ENCODE peak calls at places on chromosomes 3 and 15, in seven cellular contexts. One of them, this sample, is unnamed.

GRCh38 chr3:71109241-71109976 is 474.1 kb downstream of the FOXP1 start:
- DNase-seq in H1: no peak
- DNase-seq in GM12878: no peak
- DNase-seq in HepG2: no peak
- DNase-seq in SK-N-SH: no peak
- DNase-seq in K562: no peak
- DNase-seq in HCT116: no peak
- DNase-seq in this sample: no peak

GRCh38 chr3:159534496-159534895 is 454.1 kb upstream of the IL12A start:
- DNase-seq in K562: no peak
- DNase-seq in GM12878: no peak
- DNase-seq in H1: no peak
- DNase-seq in SK-N-SH: no peak
- DNase-seq in HepG2: no peak
- DNase-seq in HCT116: no peak
- DNase-seq in this sample: no peak

GRCh38 chr3:157335677-157336076 is 101.0 kb upstream of the PTX3 start:
- DNase-seq in HCT116: no peak
- DNase-seq in K562: no peak
- DNase-seq in HepG2: no peak
- DNase-seq in SK-N-SH: no peak
- DNase-seq in GM12878: no peak
- DNase-seq in H1: peak; percentile 51
- DNase-seq in this sample: no peak

GRCh38 chr15:69666441-69666882 is 213.8 kb downstream of the RPLP1 start:
- DNase-seq in H1: no peak
- DNase-seq in SK-N-SH: no peak
- DNase-seq in HepG2: no peak
- DNase-seq in HCT116: no peak
- DNase-seq in K562: no peak
- DNase-seq in GM12878: no peak
- DNase-seq in this sample: no peak

GRCh38 chr3:17407576-17407975 is 334.9 kb downstream of the TBC1D5 start:
- DNase-seq in K562: no peak
- DNase-seq in H1: no peak
- DNase-seq in HCT116: no peak
- DNase-seq in SK-N-SH: no peak
- DNase-seq in GM12878: no peak
- DNase-seq in HepG2: no peak
- DNase-seq in this sample: no peak

GRCh38 chr3:78839710-78840109 is 928.1 kb downstream of the ROBO1 start:
- DNase-seq in SK-N-SH: no peak
- DNase-seq in H1: no peak
- DNase-seq in GM12878: no peak
- DNase-seq in HepG2: peak; percentile 43
- DNase-seq in HCT116: no peak
- DNase-seq in K562: no peak
- DNase-seq in this sample: no peak

GRCh38 chr3:127848131-127849129 is 26.1 kb upstream of the MGLL start:
- DNase-seq in H1: no peak
- DNase-seq in HepG2: no peak
- DNase-seq in SK-N-SH: no peak
- DNase-seq in GM12878: no peak
- DNase-seq in K562: no peak
- DNase-seq in HCT116: no peak
- DNase-seq in this sample: no peak

GRCh38 chr15:92643849-92644815 is 11.4 kb downstream of the FAM174B start:
- DNase-seq in K562: no peak
- DNase-seq in H1: no peak
- DNase-seq in HepG2: no peak
- DNase-seq in GM12878: no peak
- DNase-seq in HCT116: no peak
- DNase-seq in SK-N-SH: no peak
- DNase-seq in this sample: peak; percentile 97

GRCh38 chr15:73330206-73331051 is 38.3 kb downstream of the HCN4 start:
- DNase-seq in HepG2: no peak
- DNase-seq in HCT116: no peak
- DNase-seq in K562: no peak
- DNase-seq in H1: no peak
- DNase-seq in SK-N-SH: no peak
- DNase-seq in GM12878: no peak
- DNase-seq in this sample: no peak

GRCh38 chr15:63973212-63974009 is 72.9 kb downstream of the DAPK2 start:
- DNase-seq in SK-N-SH: no peak
- DNase-seq in H1: no peak
- DNase-seq in HepG2: no peak
- DNase-seq in K562: no peak
- DNase-seq in GM12878: no peak
- DNase-seq in HCT116: no peak
- DNase-seq in this sample: no peak

GRCh38 chr3:15610083-15610482 is 8.5 kb downstream of the BTD start:
- DNase-seq in H1: no peak
- DNase-seq in HCT116: peak; percentile 21
- DNase-seq in HepG2: peak; percentile 63
- DNase-seq in SK-N-SH: no peak
- DNase-seq in GM12878: no peak
- DNase-seq in K562: no peak
- DNase-seq in this sample: no peak

GRCh38 chr3:142963266-142964149 is at the start of gene PAQR9:
- DNase-seq in K562: peak; percentile 80
- DNase-seq in HepG2: peak; percentile 47
- DNase-seq in SK-N-SH: peak; percentile 79
- DNase-seq in HCT116: no peak
- DNase-seq in H1: no peak
- DNase-seq in GM12878: no peak
- DNase-seq in this sample: no peak

GRCh38 chr3:186481526-186481925 is 62.7 kb downstream of the CRYGS start:
- DNase-seq in H1: no peak
- DNase-seq in HCT116: no peak
- DNase-seq in HepG2: no peak
- DNase-seq in K562: no peak
- DNase-seq in GM12878: no peak
- DNase-seq in SK-N-SH: no peak
- DNase-seq in this sample: no peak

GRCh38 chr15:40104865-40105516 is 3.7 kb downstream of the BMF start:
- DNase-seq in HCT116: peak; percentile 73
- DNase-seq in GM12878: no peak
- DNase-seq in K562: peak; percentile 82
- DNase-seq in HepG2: peak; percentile 56
- DNase-seq in H1: no peak
- DNase-seq in SK-N-SH: peak; percentile 85
- DNase-seq in this sample: peak; percentile 75

GRCh38 chr15:94671845-94672524 is 440.6 kb downstream of the MCTP2 start:
- DNase-seq in GM12878: no peak
- DNase-seq in SK-N-SH: no peak
- DNase-seq in HCT116: no peak
- DNase-seq in K562: no peak
- DNase-seq in HepG2: no peak
- DNase-seq in H1: peak; percentile 62
- DNase-seq in this sample: no peak

GRCh38 chr15:90037510-90037860 is 36.4 kb downstream of the ZNF710 start:
- DNase-seq in HepG2: peak; percentile 37
- DNase-seq in K562: no peak
- DNase-seq in H1: no peak
- DNase-seq in GM12878: no peak
- DNase-seq in HCT116: no peak
- DNase-seq in SK-N-SH: no peak
- DNase-seq in this sample: no peak

GRCh38 chr3:57706462-57706861 is 13.6 kb upstream of the DENND6A start:
- DNase-seq in HepG2: no peak
- DNase-seq in SK-N-SH: no peak
- DNase-seq in K562: no peak
- DNase-seq in H1: no peak
- DNase-seq in GM12878: no peak
- DNase-seq in HCT116: peak; percentile 21
- DNase-seq in this sample: no peak

GRCh38 chr3:46504780-46505179 is 7.0 kb downstream of the RTP3 start:
- DNase-seq in GM12878: peak; percentile 28
- DNase-seq in HCT116: no peak
- DNase-seq in HepG2: no peak
- DNase-seq in SK-N-SH: no peak
- DNase-seq in H1: no peak
- DNase-seq in K562: no peak
- DNase-seq in this sample: no peak

GRCh38 chr3:160676547-160677303 is at the start of gene ARL14:
- DNase-seq in H1: peak; percentile 21
- DNase-seq in K562: no peak
- DNase-seq in GM12878: no peak
- DNase-seq in HCT116: peak; percentile 89
- DNase-seq in HepG2: peak; percentile 12
- DNase-seq in SK-N-SH: no peak
- DNase-seq in this sample: no peak

GRCh38 chr15:59723686-59724336 is 34.7 kb upstream of the BNIP2 start:
- DNase-seq in SK-N-SH: no peak
- DNase-seq in H1: no peak
- DNase-seq in HCT116: no peak
- DNase-seq in GM12878: no peak
- DNase-seq in HepG2: no peak
- DNase-seq in K562: no peak
- DNase-seq in this sample: no peak

GRCh38 chr15:59722451-59722850 is 33.3 kb upstream of the BNIP2 start:
- DNase-seq in HepG2: no peak
- DNase-seq in GM12878: no peak
- DNase-seq in H1: no peak
- DNase-seq in HCT116: no peak
- DNase-seq in K562: no peak
- DNase-seq in SK-N-SH: no peak
- DNase-seq in this sample: no peak

GRCh38 chr15:59722032-59722431 is 32.9 kb upstream of the BNIP2 start:
- DNase-seq in SK-N-SH: no peak
- DNase-seq in HCT116: no peak
- DNase-seq in H1: no peak
- DNase-seq in GM12878: no peak
- DNase-seq in HepG2: no peak
- DNase-seq in K562: no peak
- DNase-seq in this sample: no peak

DNA sequence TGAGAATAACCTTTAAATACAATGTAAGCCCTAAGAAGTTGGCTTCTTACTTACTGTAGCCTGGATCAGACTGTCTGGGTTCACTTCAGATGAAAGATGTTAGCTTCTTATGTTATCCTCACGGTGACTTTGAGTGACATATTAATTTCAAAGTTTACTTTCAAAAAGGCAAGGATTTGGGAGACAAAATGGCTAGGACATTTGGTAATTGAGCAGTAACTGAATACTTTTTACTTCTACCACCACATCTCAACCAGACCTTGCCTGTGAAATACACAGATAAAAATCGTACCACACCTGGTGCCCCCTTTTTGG is 36.0 kb upstream of the BNIP2 start:
- DNase-seq in K562: no peak
- DNase-seq in SK-N-SH: no peak
- DNase-seq in HepG2: no peak
- DNase-seq in HCT116: no peak
- DNase-seq in GM12878: no peak
- DNase-seq in H1: no peak
- DNase-seq in this sample: no peak
- TF ChIP-seq JUND in K562: no peak
- TF ChIP-seq JUND in SK-N-SH: no peak
- TF ChIP-seq JUND in HepG2: no peak
- TF ChIP-seq JUND in HCT116: no peak
- TF ChIP-seq JUND in GM12878: no peak
- TF ChIP-seq JUND in H1: no peak
- TF ChIP-seq JUND in this sample: no peak

GRCh38 chr3:123348471-123349200 is 100.3 kb downstream of the ADCY5 start:
- DNase-seq in HCT116: no peak
- DNase-seq in SK-N-SH: no peak
- DNase-seq in H1: no peak
- DNase-seq in HepG2: no peak
- DNase-seq in K562: no peak
- DNase-seq in GM12878: no peak
- DNase-seq in this sample: no peak

GRCh38 chr3:123346726-123347125 is 102.2 kb downstream of the ADCY5 start:
- DNase-seq in SK-N-SH: no peak
- DNase-seq in HCT116: no peak
- DNase-seq in HepG2: no peak
- DNase-seq in K562: no peak
- DNase-seq in GM12878: no peak
- DNase-seq in H1: no peak
- DNase-seq in this sample: no peak

GRCh38 chr3:123347691-123348264 is 101.1 kb downstream of the ADCY5 start:
- DNase-seq in HepG2: no peak
- DNase-seq in GM12878: no peak
- DNase-seq in HCT116: no peak
- DNase-seq in H1: no peak
- DNase-seq in K562: no peak
- DNase-seq in SK-N-SH: no peak
- DNase-seq in this sample: no peak

GRCh38 chr3:123346041-123346440 is 102.8 kb downstream of the ADCY5 start:
- DNase-seq in H1: no peak
- DNase-seq in SK-N-SH: no peak
- DNase-seq in K562: no peak
- DNase-seq in HepG2: no peak
- DNase-seq in GM12878: no peak
- DNase-seq in HCT116: no peak
- DNase-seq in this sample: no peak

GRCh38 chr3:123347205-123347604 is 101.7 kb downstream of the ADCY5 start:
- DNase-seq in K562: no peak
- DNase-seq in GM12878: no peak
- DNase-seq in HepG2: no peak
- DNase-seq in H1: no peak
- DNase-seq in SK-N-SH: no peak
- DNase-seq in HCT116: no peak
- DNase-seq in this sample: no peak
- TF ChIP-seq JUND in K562: no peak
- TF ChIP-seq JUND in GM12878: no peak
- TF ChIP-seq JUND in HepG2: no peak
- TF ChIP-seq JUND in H1: no peak
- TF ChIP-seq JUND in SK-N-SH: no peak
- TF ChIP-seq JUND in HCT116: no peak
- TF ChIP-seq JUND in this sample: no peak

GRCh38 chr15:88231909-88232308 is 24.6 kb downstream of the NTRK3 start:
- DNase-seq in K562: no peak
- DNase-seq in SK-N-SH: no peak
- DNase-seq in HepG2: no peak
- DNase-seq in HCT116: no peak
- DNase-seq in H1: no peak
- DNase-seq in GM12878: no peak
- DNase-seq in this sample: no peak

GRCh38 chr15:88233921-88234320 is 22.6 kb downstream of the NTRK3 start:
- DNase-seq in HCT116: no peak
- DNase-seq in SK-N-SH: no peak
- DNase-seq in GM12878: no peak
- DNase-seq in HepG2: no peak
- DNase-seq in K562: no peak
- DNase-seq in H1: no peak
- DNase-seq in this sample: no peak

GRCh38 chr15:88234711-88235110 is 21.8 kb downstream of the NTRK3 start:
- DNase-seq in HepG2: no peak
- DNase-seq in SK-N-SH: no peak
- DNase-seq in K562: no peak
- DNase-seq in HCT116: no peak
- DNase-seq in H1: no peak
- DNase-seq in GM12878: no peak
- DNase-seq in this sample: no peak

GRCh38 chr15:88232771-88233170 is 23.8 kb downstream of the NTRK3 start:
- DNase-seq in HCT116: no peak
- DNase-seq in HepG2: no peak
- DNase-seq in H1: no peak
- DNase-seq in SK-N-SH: no peak
- DNase-seq in K562: no peak
- DNase-seq in GM12878: no peak
- DNase-seq in this sample: no peak
- TF ChIP-seq JUND in HCT116: no peak
- TF ChIP-seq JUND in HepG2: no peak
- TF ChIP-seq JUND in H1: no peak
- TF ChIP-seq JUND in SK-N-SH: no peak
- TF ChIP-seq JUND in K562: no peak
- TF ChIP-seq JUND in GM12878: no peak
- TF ChIP-seq JUND in this sample: no peak

GRCh38 chr3:125110016-125110875 is 54.4 kb upstream of the HEG1 start:
- DNase-seq in H1: no peak
- DNase-seq in SK-N-SH: no peak
- DNase-seq in GM12878: no peak
- DNase-seq in HepG2: no peak
- DNase-seq in K562: no peak
- DNase-seq in HCT116: peak; percentile 32
- DNase-seq in this sample: no peak
- TF ChIP-seq JUND in H1: no peak
- TF ChIP-seq JUND in SK-N-SH: peak; percentile 99
- TF ChIP-seq JUND in GM12878: no peak
- TF ChIP-seq JUND in HepG2: no peak
- TF ChIP-seq JUND in K562: no peak
- TF ChIP-seq JUND in HCT116: peak; percentile 78
- TF ChIP-seq JUND in this sample: no peak